ENCODE peak calls at places on chromosomes 5 and 9, in seven cellular contexts. N is DND-41, S is HCT116, C is PC-3, X is hepatocyte, A is osteoblast, M is psoas muscle. D is an unnamed sample. For H3K36me3, the result is how much of the 10 kb centered on the place peaks cover.

GRCh38 chr9:71509054-71509453 is 259.3 kb downstream of the CEMIP2 start:
- DNase-seq in N (no peak), A (no peak), M (no peak), S (no peak), C (peak), X (peak), D (no peak)

GRCh38 chr5:158786390-158786789 is 313.3 kb downstream of the EBF1 start:
- DNase-seq in S (no peak), N (no peak), M (peak), C (no peak), A (no peak), X (no peak), D (no peak)

GRCh38 chr9:4490705-4491620 is 695 bp downstream of the SLC1A1 start:
- DNase-seq in S (no peak), C (no peak), A (peak), X (peak), M (no peak), N (no peak), D (no peak)

GRCh38 chr9:138047469-138048040 is 170.0 kb downstream of the CACNA1B start:
- DNase-seq in S (no peak), X (no peak), M (peak), A (no peak), C (no peak), N (no peak), D (no peak)

GRCh38 chr5:133324926-133325325 is 273.1 kb downstream of the HSPA4 start:
- DNase-seq in M (no peak), N (no peak), X (no peak), A (no peak), S (no peak), C (no peak), D (no peak)

GRCh38 chr5:178441486-178442270 is 148.5 kb downstream of the COL23A1 start:
- DNase-seq in X (no peak), M (no peak), A (peak), S (no peak), C (no peak), N (no peak), D (no peak)

GRCh38 chr5:93072831-93073459 is 508.1 kb downstream of the NR2F1-AS1 start:
- DNase-seq in A (no peak), S (no peak), N (no peak), X (no peak), C (peak), M (no peak), D (no peak)

GRCh38 chr5:178232124-178232919 is at the start of gene PHYKPL:
- DNase-seq in N (peak), C (peak), X (peak), M (peak), S (peak), A (peak), D (peak)

GRCh38 chr5:179217956-179218355 is 127.3 kb downstream of the ADAMTS2 start:
- DNase-seq in M (no peak), A (peak), N (no peak), S (no peak), X (no peak), C (no peak), D (no peak)

GRCh38 chr9:37415011-37415719 is 7.3 kb upstream of the GRHPR start:
- DNase-seq in A (peak), M (peak), C (peak), N (peak), X (peak), S (peak), D (peak)

GRCh38 chr9:107488400-107489143 is 997 bp downstream of the KLF4 start:
- DNase-seq in X (peak), N (no peak), C (peak), M (peak), A (peak), S (no peak), D (peak)

GRCh38 chr9:77826621-77827020 is 178.5 kb upstream of the GNA14 start:
- DNase-seq in C (peak), A (no peak), N (no peak), M (no peak), S (no peak), X (no peak), D (no peak)

GRCh38 chr9:136078498-136079011 is 16.5 kb downstream of the NACC2 start:
- DNase-seq in M (peak), C (no peak), A (peak), N (no peak), X (no peak), S (no peak), D (no peak)

GRCh38 chr9:96556701-96557461 is 62.8 kb downstream of the CDC14B start:
- DNase-seq in S (no peak), M (peak), C (no peak), X (no peak), A (no peak), N (no peak), D (no peak)

GRCh38 chr9:104304925-104305324 is 199.1 kb upstream of the OR13F1 start:
- DNase-seq in S (no peak), A (no peak), C (no peak), N (no peak), X (no peak), M (no peak), D (no peak)

GRCh38 chr9:95085861-95086563 is 231.5 kb downstream of the FANCC start:
- DNase-seq in X (no peak), M (peak), S (no peak), N (no peak), A (peak), C (no peak), D (no peak)

GRCh38 chr5:167030500-167031120 is 1260.8 kb upstream of the WWC1 start:
- DNase-seq in A (peak), X (peak), M (no peak), N (no peak), S (no peak), C (no peak), D (no peak)

GRCh38 chr5:175797521-175798038 is 73.8 kb upstream of the CPLX2 start:
- DNase-seq in C (peak), X (peak), N (no peak), M (no peak), S (no peak), A (no peak), D (no peak)

GRCh38 chr9:100125236-100125635 is 26.2 kb downstream of the INVS start:
- DNase-seq in X (no peak), C (no peak), N (no peak), A (no peak), S (no peak), M (no peak), D (no peak)

GRCh38 chr9:100126423-100126822 is 27.4 kb downstream of the INVS start:
- DNase-seq in X (no peak), M (no peak), S (no peak), A (no peak), N (no peak), C (no peak), D (no peak)

GRCh38 chr9:100125913-100126312 is 26.9 kb downstream of the INVS start:
- DNase-seq in S (no peak), M (no peak), N (no peak), A (no peak), C (no peak), X (no peak), D (no peak)

GRCh38 chr9:100131875-100132430 is 32.9 kb downstream of the INVS start:
- DNase-seq in S (no peak), N (no peak), A (no peak), C (peak), X (no peak), M (no peak), D (no peak)

DNA sequence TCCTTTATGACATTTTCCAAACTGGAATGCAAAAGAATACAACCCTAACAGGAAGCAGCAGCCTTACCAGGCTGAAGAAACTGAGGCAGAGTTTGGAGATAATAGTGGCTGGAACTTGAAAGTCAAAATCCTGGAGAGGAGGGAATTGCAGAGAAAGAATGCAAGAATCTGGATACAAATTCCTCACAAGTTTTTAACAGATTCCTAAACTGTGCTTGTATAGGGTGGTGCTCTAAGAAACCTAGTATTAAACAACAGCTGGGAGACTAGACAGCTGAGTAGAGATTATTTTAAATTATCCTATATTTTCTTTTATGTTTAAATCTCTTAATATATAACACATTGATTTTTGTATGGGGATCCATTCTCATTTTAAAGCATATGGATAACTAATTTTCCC is 30.7 kb downstream of the INVS start:
- DNase-seq in M (no peak), S (no peak), X (no peak), N (no peak), A (no peak), C (no peak), D (no peak)
- H3K36me3 ChIP-seq in M (under half), S (under half), X (under half), N (under half), A (under half), C (under half), D (under half)

DNA sequence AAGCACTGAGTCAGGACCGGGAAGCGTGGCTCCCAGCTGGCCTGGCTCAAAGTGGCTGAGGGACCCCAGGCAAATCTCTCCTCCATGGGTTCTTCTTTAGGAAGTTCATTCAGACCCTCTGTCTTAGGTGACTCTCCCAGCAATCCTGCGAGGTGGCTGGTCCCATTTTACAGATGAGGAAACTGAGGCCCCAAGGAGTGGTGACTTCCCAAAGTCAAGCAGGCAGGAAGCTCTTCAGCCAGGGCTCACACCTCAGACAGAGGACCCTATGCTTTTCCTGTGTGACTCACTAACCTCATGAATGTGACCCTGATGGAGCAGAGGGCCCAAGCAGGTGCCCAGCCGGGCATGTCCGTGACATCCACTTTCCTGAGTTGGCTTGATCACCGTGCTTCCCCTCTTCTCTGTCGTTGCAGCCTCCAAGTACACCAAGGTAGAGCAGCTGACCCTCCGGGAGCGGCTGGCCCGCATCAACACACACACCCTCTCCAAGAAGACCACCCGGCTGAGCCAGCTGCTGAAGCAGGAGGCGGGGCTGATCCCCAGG is 36.5 kb downstream of the ARHGEF37 start:
- DNase-seq in S (no peak), X (no peak), N (no peak), C (no peak), A (no peak), M (no peak), D (no peak)
- H3K36me3 ChIP-seq in S (under half), X (under half), N (under half), C (under half), A (under half), M (half or more), D (under half)

DNA sequence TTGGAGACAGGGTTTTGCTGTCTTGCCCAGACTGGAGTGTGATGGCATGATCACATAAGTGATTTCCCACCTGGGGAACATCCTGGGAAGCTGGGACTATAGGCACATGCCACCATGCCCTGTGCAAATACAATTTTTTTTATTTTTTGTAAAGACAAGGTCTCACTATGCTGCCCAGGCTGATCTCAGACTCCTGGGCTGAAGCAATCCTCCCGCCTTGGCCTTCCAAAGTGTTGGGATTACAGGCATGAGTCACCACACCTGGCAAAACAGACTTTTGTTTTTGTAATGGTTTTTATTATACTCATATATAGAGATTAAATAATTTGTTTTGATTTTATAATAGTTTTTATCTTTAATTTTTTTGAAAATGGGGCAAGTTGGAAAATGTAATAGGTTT is 14.7 kb downstream of the DNAJC25 start:
- DNase-seq in C (no peak), X (no peak), M (no peak), N (no peak), S (no peak), A (no peak), D (no peak)
- H3K36me3 ChIP-seq in C (under half), X (under half), M (under half), N (under half), S (under half), A (under half), D (under half)

DNA sequence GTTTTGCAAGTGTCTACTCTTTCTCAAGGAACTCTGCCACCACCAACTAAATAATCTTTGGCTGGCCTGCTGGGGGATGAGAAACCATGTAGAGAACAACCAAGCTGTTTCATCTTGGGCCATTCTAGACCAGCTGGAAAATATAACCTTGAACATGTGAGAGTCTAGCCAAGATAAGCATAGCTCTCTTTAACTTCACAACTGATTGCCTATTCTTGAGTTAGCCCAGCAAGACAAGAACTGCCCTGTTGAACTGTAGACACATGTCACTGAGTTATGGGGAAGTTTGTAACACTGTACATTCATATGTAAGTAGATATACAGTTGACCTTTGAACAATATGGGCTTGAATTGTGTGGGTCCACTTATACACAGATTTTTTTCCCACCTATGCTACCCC is 44.4 kb downstream of the NUP155 start:
- DNase-seq in S (no peak), M (no peak), C (no peak), N (no peak), A (no peak), X (no peak), D (no peak)
- H3K36me3 ChIP-seq in S (half or more), M (half or more), C (half or more), N (half or more), A (half or more), X (under half), D (under half)

DNA sequence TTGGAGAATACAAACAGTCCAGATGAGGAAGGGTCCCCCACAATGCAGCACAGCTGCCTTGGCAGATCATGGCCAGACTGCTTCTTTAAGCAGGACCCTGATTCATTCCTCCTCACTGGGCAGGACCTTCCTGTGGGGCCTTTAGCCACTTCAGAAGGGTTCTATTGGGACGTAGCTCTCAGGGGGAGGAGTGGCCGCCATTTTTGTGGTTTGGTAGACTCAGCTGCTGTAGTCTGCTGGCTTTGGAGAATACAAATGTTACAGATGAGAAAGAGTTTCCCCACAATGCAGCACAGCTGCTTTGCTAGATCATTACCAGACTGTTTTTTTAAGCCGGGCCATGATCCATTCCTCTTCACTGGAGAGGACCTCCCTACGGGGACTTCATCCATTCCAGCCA is 57.4 kb downstream of the TMEM38B start:
- DNase-seq in C (no peak), A (no peak), M (no peak), X (no peak), S (no peak), N (no peak), D (no peak)
- H3K36me3 ChIP-seq in C (under half), A (under half), M (half or more), X (under half), S (under half), N (under half), D (under half)

GRCh38 chr9:126301196-126301595 is 25.4 kb upstream of the MVB12B start:
- DNase-seq in S (no peak), A (no peak), C (no peak), X (no peak), M (no peak), N (no peak), D (no peak)
- H3K36me3 ChIP-seq in S (under half), A (under half), C (under half), X (under half), M (under half), N (under half), D (under half)

GRCh38 chr5:150224483-150225027 is 34.7 kb downstream of the SLC6A7 start:
- DNase-seq in C (no peak), M (no peak), A (peak), X (no peak), S (no peak), N (no peak), D (no peak)
- H3K36me3 ChIP-seq in C (under half), M (half or more), A (under half), X (under half), S (under half), N (under half), D (under half)

D was measured in ovary.